ENCODE peak calls at places on chromosomes 1 and 21, in ten cellular contexts. J is CD8-positive, alpha-beta memory T cell; E is endothelial cell of umbilical vein; Z is cardiac muscle cell; N is PC-9; B is neural progenitor cell; S is heart left ventricle; G is osteoblast; W is endodermal cell; V is PC-3. H is an unnamed sample.

GRCh38 chr1:55827350-55827749 is 612.2 kb upstream of the USP24 start:
- DNase-seq in J (no peak), E (no peak), Z (peak; percentile 95), N (no peak), B (no peak), S (no peak), G (no peak), W (no peak), V (peak; percentile 46), H (no peak)

GRCh38 chr1:39425634-39426033 is 65.8 kb upstream of the BMP8A start:
- DNase-seq in J (no peak), E (no peak), Z (no peak), N (no peak), B (no peak), S (no peak), G (no peak), W (no peak), V (no peak), H (no peak)

GRCh38 chr1:174788981-174789380 is 210.8 kb upstream of the CACYBP start:
- DNase-seq in J (no peak), E (no peak), Z (peak; percentile 46), N (peak; percentile 87), B (no peak), S (no peak), G (peak; percentile 87), W (no peak), V (peak; percentile 67), H (no peak)

GRCh38 chr1:211372463-211372862 is 45.8 kb downstream of the TRAF5 start:
- DNase-seq in J (no peak), E (no peak), Z (no peak), N (no peak), B (no peak), S (no peak), G (no peak), W (no peak), V (no peak), H (no peak)

GRCh38 chr1:117928881-117929339 is 511 bp downstream of the GDAP2 start:
- DNase-seq in J (no peak), E (peak; percentile 70), Z (peak; percentile 64), N (peak; percentile 80), B (peak; percentile 82), S (peak; percentile 74), G (peak; percentile 81), W (peak; percentile 87), V (peak; percentile 68), H (peak; percentile 77)

GRCh38 chr1:235025422-235025984 is 103.1 kb downstream of the TOMM20 start:
- DNase-seq in J (no peak), E (no peak), Z (no peak), N (no peak), B (no peak), S (no peak), G (no peak), W (no peak), V (no peak), H (no peak)

GRCh38 chr1:17207966-17208418 is 3.1 kb downstream of the PADI1 start:
- DNase-seq in J (peak; percentile 8), E (peak; percentile 16), Z (peak; percentile 64), N (peak; percentile 83), B (no peak), S (no peak), G (peak; percentile 93), W (peak; percentile 65), V (peak; percentile 91), H (no peak)

GRCh38 chr1:43853161-43853921 is 80.3 kb upstream of the ARTN start:
- DNase-seq in J (peak; percentile 38), E (peak; percentile 83), Z (peak; percentile 89), N (peak; percentile 83), B (no peak), S (peak; percentile 84), G (peak; percentile 84), W (peak; percentile 24), V (peak; percentile 36), H (peak; percentile 66)

GRCh38 chr1:19232526-19232851 is 18.8 kb downstream of the EMC1 start:
- DNase-seq in J (no peak), E (no peak), Z (peak; percentile 38), N (no peak), B (no peak), S (no peak), G (peak; percentile 84), W (no peak), V (no peak), H (no peak)

GRCh38 chr1:31390071-31390470 is 17.2 kb upstream of the FABP3 start:
- DNase-seq in J (no peak), E (no peak), Z (no peak), N (peak; percentile 90), B (no peak), S (no peak), G (no peak), W (no peak), V (peak; percentile 88), H (no peak)

GRCh38 chr1:153946622-153947246 is at the start of gene DENND4B:
- DNase-seq in J (peak; percentile 71), E (peak; percentile 65), Z (peak; percentile 87), N (peak; percentile 59), B (peak; percentile 92), S (peak; percentile 94), G (peak; percentile 100), W (peak; percentile 96), V (peak; percentile 86), H (peak; percentile 97)

GRCh38 chr1:28328228-28328648 is 602 bp upstream of the MED18 start:
- DNase-seq in J (no peak), E (no peak), Z (no peak), N (no peak), B (no peak), S (no peak), G (no peak), W (no peak), V (no peak), H (no peak)

GRCh38 chr1:222455188-222455879 is 92.6 kb downstream of the HHIPL2 start:
- DNase-seq in J (peak; percentile 69), E (peak; percentile 73), Z (peak; percentile 88), N (peak; percentile 55), B (peak; percentile 82), S (peak; percentile 86), G (peak; percentile 92), W (peak; percentile 94), V (peak; percentile 98), H (peak; percentile 86)

GRCh38 chr1:19750101-19750881 is 49.4 kb downstream of the TMCO4 start:
- DNase-seq in J (no peak), E (peak; percentile 24), Z (no peak), N (no peak), B (no peak), S (no peak), G (peak; percentile 60), W (no peak), V (peak; percentile 91), H (no peak)

GRCh38 chr1:95660736-95661135 is 426.7 kb downstream of the RWDD3 start:
- DNase-seq in J (no peak), E (no peak), Z (no peak), N (no peak), B (no peak), S (no peak), G (no peak), W (no peak), V (no peak), H (no peak)

GRCh38 chr21:15437873-15438272 is 291.9 kb upstream of the USP25 start:
- DNase-seq in J (no peak), E (peak; percentile 14), Z (peak; percentile 39), N (no peak), B (no peak), S (no peak), G (no peak), W (no peak), V (peak; percentile 8), H (no peak)

DNA sequence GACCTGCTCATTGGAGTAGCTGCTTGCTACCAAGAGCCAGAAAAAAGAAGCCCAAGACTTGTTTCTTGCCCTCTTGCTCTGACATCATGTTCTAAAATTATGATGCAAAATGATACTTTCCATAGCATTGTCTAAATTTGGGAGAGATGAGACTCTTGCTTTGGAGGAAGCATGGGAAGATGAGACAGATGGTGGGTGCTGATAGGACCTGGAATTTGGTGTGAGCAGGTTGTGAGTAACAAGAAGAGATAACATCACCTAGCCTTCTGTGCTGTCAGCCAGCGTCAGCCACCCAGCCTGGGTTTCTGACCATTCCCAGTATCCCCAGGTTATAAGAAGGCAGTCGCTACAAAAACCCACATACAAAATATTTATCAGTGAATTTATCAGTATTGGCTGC is 67.1 kb upstream of the GCLM start:
- DNase-seq in J (no peak), E (no peak), Z (no peak), N (no peak), B (no peak), S (no peak), G (no peak), W (no peak), V (peak; percentile 38), H (no peak)
- H3K27ac ChIP-seq in J (no peak overlapping the region), E (no peak overlapping the region), Z (no peak overlapping the region), N (no peak overlapping the region), B (no peak overlapping the region), S (no peak overlapping the region), G (no peak overlapping the region), W (no peak overlapping the region), V (no peak overlapping the region), H (no peak overlapping the region)

GRCh38 chr1:51312718-51313117 is 17.6 kb downstream of the TTC39A start:
- DNase-seq in J (no peak), E (no peak), Z (no peak), N (no peak), B (no peak), S (peak; percentile 14), G (no peak), W (peak; percentile 32), V (no peak), H (no peak)
- H3K4me1 ChIP-seq in J (no peaks in the 10 kb centered on the region), E (peaks cover 28% of the 10 kb centered on the region), Z (no peaks in the 10 kb centered on the region), N (peaks cover 32% of the 10 kb centered on the region), B (peaks cover 7% of the 10 kb centered on the region), S (no peaks in the 10 kb centered on the region), G (peaks cover 14% of the 10 kb centered on the region), W (no peaks in the 10 kb centered on the region), V (peaks cover 36% of the 10 kb centered on the region), H (peaks cover 22% of the 10 kb centered on the region)

DNA sequence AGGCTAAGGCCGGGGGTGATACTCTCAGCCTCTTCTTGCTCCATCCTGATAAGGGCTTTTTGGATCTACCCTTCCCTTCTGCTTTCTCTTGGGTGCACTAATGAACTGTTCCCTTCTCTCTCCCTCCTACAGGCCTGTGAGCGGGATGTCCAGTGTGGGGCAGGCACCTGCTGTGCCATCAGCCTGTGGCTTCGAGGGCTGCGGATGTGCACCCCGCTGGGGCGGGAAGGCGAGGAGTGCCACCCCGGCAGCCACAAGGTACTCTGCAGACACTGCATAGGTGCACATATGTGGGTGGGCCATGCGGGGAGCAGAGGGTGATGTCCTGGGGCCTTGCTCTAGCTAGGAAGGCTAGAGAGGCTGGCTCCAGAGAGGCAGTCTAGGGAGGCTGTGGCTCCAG is 2.9 kb downstream of the PROK1 start:
- DNase-seq in J (no peak), E (no peak), Z (no peak), N (no peak), B (no peak), S (no peak), G (no peak), W (no peak), V (no peak), H (no peak)
- H3K4me3 ChIP-seq in J (no peak overlapping the region), E (no peak overlapping the region), Z (no peak overlapping the region), N (no peak overlapping the region), B (no peak overlapping the region), S (no peak overlapping the region), G (no peak overlapping the region), W (no peak overlapping the region), V (no peak overlapping the region), H (no peak overlapping the region)

DNA sequence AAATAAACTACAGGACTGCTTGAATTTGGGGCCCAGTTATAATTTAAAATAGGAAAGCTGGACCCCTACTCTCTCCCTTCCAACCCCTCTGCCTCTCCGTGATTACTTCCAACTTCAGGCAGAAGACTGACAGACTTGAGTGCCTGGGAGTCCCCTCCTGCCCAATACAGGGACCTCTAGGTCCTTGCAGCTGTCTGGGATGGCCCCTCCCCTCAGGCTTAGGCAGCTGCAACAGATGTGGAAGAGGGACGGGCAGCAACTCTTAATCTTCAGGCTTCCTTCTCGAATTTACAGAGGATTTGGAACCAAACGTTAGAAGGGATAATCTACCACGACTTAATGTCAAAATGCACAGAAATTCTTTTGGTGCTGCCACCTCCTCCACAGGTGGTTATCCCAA is 2.6 kb downstream of the PEA15 start:
- DNase-seq in J (no peak), E (no peak), Z (no peak), N (no peak), B (peak; percentile 58), S (no peak), G (no peak), W (no peak), V (no peak), H (no peak)
- H3K27ac ChIP-seq in J (no peak overlapping the region), E (peak overlapping the region; percentile 18), Z (peak overlapping the region; percentile 67), N (no peak overlapping the region), B (no peak overlapping the region), S (peak overlapping the region; percentile 98), G (peak overlapping the region; percentile 93), W (peak overlapping the region; percentile 3), V (no peak overlapping the region), H (peak overlapping the region; percentile 88)

H was measured in left lung.